ENCODE peak calls at places on chromosomes 4 and X, in ten cellular contexts. I is AG10803, D is dorsolateral prefrontal cortex, S is ovary, A is astrocyte of the cerebellum, F is fibroblast of mammary gland, E is suprapubic skin, M is heart right ventricle, O is endodermal cell, Z is uterus. P is an unnamed sample.

GRCh38 chr4:174156239-174156826 is 127.1 kb downstream of the FBXO8 start:
- DNase-seq in I (peak; percentile 48), D (no peak), E (no peak), O (no peak), F (peak; percentile 76), Z (no peak), M (no peak), S (no peak), A (peak; percentile 26), P (peak; percentile 84)

GRCh38 chr4:16827762-16828724 is 70.4 kb downstream of the LDB2 start:
- DNase-seq in S (no peak), M (peak; percentile 20), A (no peak), O (no peak), E (no peak), I (no peak), D (no peak), Z (peak; percentile 36), F (no peak), P (peak; percentile 4)

GRCh38 chr4:110130578-110131358 is 67.6 kb downstream of the ELOVL6 start:
- DNase-seq in A (no peak), Z (no peak), D (no peak), O (no peak), M (no peak), S (no peak), E (no peak), I (no peak), F (no peak), P (no peak)

GRCh38 chrX:138794285-138794684 is 82.8 kb upstream of the FGF13 start:
- DNase-seq in O (no peak), S (no peak), F (peak; percentile 23), E (no peak), I (no peak), A (no peak), D (no peak), Z (no peak), M (no peak), P (no peak)

GRCh38 chrX:21376636-21377035 is 2.4 kb downstream of the CNKSR2 start:
- DNase-seq in M (no peak), A (no peak), O (no peak), D (no peak), E (no peak), S (no peak), Z (no peak), I (no peak), F (no peak), P (no peak)

GRCh38 chrX:11683057-11683456 is 17.3 kb upstream of the ARHGAP6 start:
- DNase-seq in S (no peak), Z (no peak), O (no peak), F (no peak), D (no peak), M (no peak), A (no peak), I (no peak), E (no peak), P (no peak)

GRCh38 chr4:147326581-147326980 is 154.3 kb upstream of the EDNRA start:
- DNase-seq in O (no peak), D (no peak), Z (no peak), S (no peak), I (peak; percentile 7), M (no peak), F (peak; percentile 89), A (no peak), E (no peak), P (peak; percentile 70)

GRCh38 chr4:98519268-98519993 is 139.0 kb downstream of the TSPAN5 start:
- DNase-seq in Z (no peak), O (no peak), D (no peak), I (peak; percentile 51), F (peak; percentile 72), S (peak; percentile 49), A (no peak), M (no peak), E (no peak), P (peak; percentile 54)

GRCh38 chr4:74400395-74400794 is 35.5 kb downstream of the EREG start:
- DNase-seq in A (no peak), Z (no peak), S (no peak), I (no peak), D (no peak), O (no peak), F (no peak), E (no peak), M (no peak), P (no peak)

GRCh38 chr4:74402692-74403460 is 37.9 kb downstream of the EREG start:
- DNase-seq in M (no peak), S (no peak), D (no peak), O (no peak), A (no peak), F (no peak), E (no peak), Z (no peak), I (no peak), P (peak; percentile 92)

GRCh38 chr4:74394476-74395136 is 29.7 kb downstream of the EREG start:
- DNase-seq in A (peak; percentile 32), F (peak; percentile 38), O (no peak), Z (no peak), M (no peak), I (no peak), D (no peak), S (no peak), E (no peak), P (peak; percentile 93)

GRCh38 chr4:74395633-74396032 is 30.7 kb downstream of the EREG start:
- DNase-seq in M (no peak), D (no peak), E (no peak), O (no peak), Z (no peak), F (peak; percentile 42), A (peak; percentile 19), I (no peak), S (no peak), P (peak; percentile 93)

DNA sequence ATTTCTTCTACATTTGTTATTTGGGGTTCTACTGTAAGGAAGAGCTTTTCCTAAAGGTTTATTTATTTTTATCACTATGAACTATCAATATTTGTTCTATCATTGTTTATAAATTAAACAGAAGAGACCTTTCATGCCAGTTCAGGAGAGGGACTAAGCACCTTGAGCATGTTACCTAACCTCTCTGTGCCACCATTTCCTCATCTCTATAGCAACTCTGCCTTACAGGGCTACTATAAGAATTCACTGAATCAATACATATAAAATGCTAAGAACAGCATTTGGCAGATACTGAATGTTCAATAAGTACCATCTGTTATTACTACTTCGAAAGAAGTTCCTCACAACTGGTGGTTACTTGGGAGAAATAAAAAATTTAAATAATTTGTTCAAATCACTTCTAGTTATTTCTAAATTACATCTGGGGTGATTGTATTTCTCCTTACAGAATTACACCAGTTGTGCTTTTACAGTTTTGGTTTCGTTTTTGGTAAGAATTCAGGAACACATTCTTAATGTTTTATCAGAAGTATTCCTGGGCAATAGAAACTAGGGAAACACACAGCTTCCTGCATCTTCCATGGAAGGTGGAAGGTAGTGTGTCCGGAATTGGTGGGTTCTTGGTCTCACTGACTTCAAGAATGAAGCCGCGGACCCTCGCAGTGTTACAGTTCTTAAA is 32.9 kb downstream of the EREG start:
- DNase-seq in D (no peak), I (no peak), O (no peak), Z (no peak), S (no peak), A (no peak), F (no peak), E (no peak), M (no peak), P (peak; percentile 49)
- H3K4me3 ChIP-seq in D (no peak overlapping the region), I (peak overlapping the region; percentile 20), O (no peak overlapping the region), Z (peak overlapping the region; percentile 9), S (no peak overlapping the region), A (no peak overlapping the region), F (peak overlapping the region; percentile 12), E (peak overlapping the region; percentile 24), M (peak overlapping the region; percentile 50), P (peak overlapping the region; percentile 18)

GRCh38 chr4:184806711-184807110 is 19.1 kb downstream of the ACSL1 start:
- DNase-seq in S (no peak), E (no peak), Z (no peak), A (no peak), I (no peak), D (no peak), F (no peak), M (no peak), O (no peak), P (no peak)

GRCh38 chr4:184806246-184806550 is 19.6 kb downstream of the ACSL1 start:
- DNase-seq in M (no peak), S (no peak), A (no peak), O (no peak), I (no peak), E (no peak), Z (no peak), D (no peak), F (no peak), P (no peak)

GRCh38 chr4:184807261-184807660 is 18.5 kb downstream of the ACSL1 start:
- DNase-seq in A (no peak), O (no peak), F (no peak), M (no peak), I (no peak), D (no peak), E (peak; percentile 45), S (no peak), Z (no peak), P (peak; percentile 36)

GRCh38 chr4:184808719-184809062 is 17.1 kb downstream of the ACSL1 start:
- DNase-seq in Z (no peak), O (no peak), E (no peak), S (no peak), M (no peak), I (no peak), A (no peak), D (no peak), F (no peak), P (no peak)

GRCh38 chr4:184807797-184808718 is 17.7 kb downstream of the ACSL1 start:
- DNase-seq in A (no peak), D (peak; percentile 83), Z (no peak), E (peak; percentile 75), F (peak; percentile 92), O (peak; percentile 83), S (no peak), I (peak; percentile 54), M (no peak), P (peak; percentile 55)
- TF ChIP-seq CTCF in A (peak; percentile 10), D (peak; percentile 44), Z (no peak), E (no peak), F (no peak), O (peak; percentile 22), S (no peak), I (no peak), M (no peak), P (no peak)

GRCh38 chr4:75235359-75235951 is 278.7 kb downstream of the RCHY1 start:
- DNase-seq in S (no peak), A (no peak), I (no peak), Z (no peak), E (no peak), O (no peak), F (no peak), D (no peak), M (no peak), P (peak; percentile 54)
- H3K4me3 ChIP-seq in S (no peak overlapping the region), A (no peak overlapping the region), I (no peak overlapping the region), Z (no peak overlapping the region), E (no peak overlapping the region), O (no peak overlapping the region), F (no peak overlapping the region), D (no peak overlapping the region), M (no peak overlapping the region), P (no peak overlapping the region)

GRCh38 chr4:141721174-141721573 is 84.8 kb downstream of the IL15 start:
- DNase-seq in D (no peak), I (no peak), O (no peak), F (no peak), Z (no peak), S (no peak), M (no peak), A (no peak), E (no peak), P (no peak)

GRCh38 chr4:141713771-141714445 is 77.5 kb downstream of the IL15 start:
- DNase-seq in A (peak; percentile 55), I (peak; percentile 61), O (peak; percentile 63), Z (no peak), E (no peak), D (no peak), M (no peak), F (peak; percentile 53), S (no peak), P (peak; percentile 38)

GRCh38 chr4:141724646-141725045 is 88.3 kb downstream of the IL15 start:
- DNase-seq in O (no peak), A (no peak), S (no peak), E (no peak), F (no peak), I (no peak), D (no peak), Z (no peak), M (no peak), P (no peak)

DNA sequence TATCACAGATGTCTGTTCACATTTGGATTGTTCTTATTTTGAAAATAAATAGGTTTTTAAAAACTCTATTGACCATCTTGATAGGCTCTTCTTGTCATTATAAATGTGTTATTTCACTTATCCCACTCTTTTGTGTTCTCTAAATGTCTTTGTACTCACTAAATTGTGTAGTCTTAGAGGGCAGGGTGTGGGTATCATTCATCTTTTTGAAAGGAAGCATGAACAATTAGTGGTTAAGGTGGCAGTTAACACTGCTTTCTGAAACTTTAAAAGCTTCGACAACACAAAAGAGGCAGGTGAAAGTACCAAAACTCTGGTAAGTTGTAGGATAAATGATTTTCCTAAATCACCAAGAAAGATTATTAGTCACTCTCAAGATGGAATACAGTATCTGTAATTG is 83.2 kb downstream of the IL15 start:
- DNase-seq in S (no peak), A (no peak), O (no peak), F (no peak), E (no peak), D (no peak), Z (no peak), M (no peak), I (no peak), P (no peak)
- TF ChIP-seq CTCF in S (no peak), A (no peak), O (no peak), F (no peak), E (no peak), D (no peak), Z (no peak), M (no peak), I (no peak), P (no peak)